ENCODE peak calls at places on chromosomes 6 and 20, in six cellular contexts. Y is adrenal gland, S is vagina, G is transverse colon, P is pancreas, B is IMR-90. Z is an unnamed sample. For H3K4me1, the result is how much of the 10 kb centered on the place peaks cover.

GRCh38 chr20:62027698-62028321 is 37.9 kb downstream of the TAF4 start:
- DNase-seq in S (no peak), B (no peak), G (no peak), P (no peak), Y (no peak), Z (no peak)

GRCh38 chr6:128327890-128328289 is 192.5 kb downstream of the PTPRK start:
- DNase-seq in P (peak), S (no peak), Y (no peak), B (peak), G (peak), Z (no peak)

GRCh38 chr6:132964101-132964867 is 149.9 kb downstream of the RPS12 start:
- DNase-seq in G (no peak), Y (no peak), P (peak), S (no peak), B (peak), Z (no peak)

GRCh38 chr6:119874381-119874780 is 524.8 kb upstream of the MAN1A1 start:
- DNase-seq in B (no peak), S (no peak), Y (no peak), G (no peak), P (no peak), Z (no peak)

GRCh38 chr20:517221-517620 is 26.4 kb downstream of the CSNK2A1 start:
- DNase-seq in G (no peak), P (no peak), B (no peak), Y (no peak), S (no peak), Z (no peak)

GRCh38 chr20:37757550-37757949 is 63.7 kb downstream of the CTNNBL1 start:
- DNase-seq in B (no peak), Y (no peak), G (no peak), S (no peak), P (no peak), Z (no peak)

GRCh38 chr6:43070028-43070632 is 6.0 kb upstream of the PTK7 start:
- DNase-seq in B (peak), Y (no peak), P (no peak), S (no peak), G (no peak), Z (no peak)

GRCh38 chr6:82381278-82381677 is 17.7 kb downstream of the TPBG start:
- DNase-seq in B (no peak), P (no peak), S (no peak), G (no peak), Y (no peak), Z (no peak)

GRCh38 chr20:2124632-2125131 is 23.1 kb downstream of the STK35 start:
- DNase-seq in G (no peak), B (no peak), Y (peak), S (no peak), P (no peak), Z (no peak)

GRCh38 chr6:88573561-88573960 is 389.9 kb downstream of the RNGTT start:
- DNase-seq in B (no peak), S (no peak), G (no peak), P (no peak), Y (no peak), Z (no peak)

GRCh38 chr6:42710316-42710715 is 12.1 kb downstream of the PRPH2 start:
- DNase-seq in S (no peak), G (no peak), B (peak), P (no peak), Y (no peak), Z (no peak)

GRCh38 chr6:89449182-89449581 is 16.2 kb downstream of the ANKRD6 start:
- DNase-seq in P (no peak), S (no peak), Y (no peak), B (no peak), G (no peak), Z (no peak)

GRCh38 chr6:6631526-6632276 is 43.2 kb downstream of the LY86 start:
- DNase-seq in B (no peak), P (no peak), Y (no peak), G (no peak), S (no peak), Z (no peak)

GRCh38 chr20:63224272-63225081 is 8.5 kb upstream of the YTHDF1 start:
- DNase-seq in B (peak), Y (peak), S (no peak), G (peak), P (peak), Z (no peak)

GRCh38 chr6:16676376-16676775 is 84.9 kb downstream of the ATXN1 start:
- DNase-seq in G (no peak), S (no peak), B (no peak), P (no peak), Y (no peak), Z (no peak)
- H3K4me1 ChIP-seq in G (under half), S (half or more), B (under half), P (under half), Y (under half), Z (under half)

GRCh38 chr20:58997141-58997770 is 9.8 kb downstream of the CTSZ start:
- DNase-seq in Y (no peak), P (no peak), B (no peak), G (no peak), S (no peak), Z (no peak)

GRCh38 chr20:58994390-58995159 is 12.5 kb downstream of the CTSZ start:
- DNase-seq in Y (no peak), G (no peak), S (no peak), B (no peak), P (no peak), Z (no peak)

GRCh38 chr20:58993332-58994248 is 12.5 kb downstream of the NELFCD start:
- DNase-seq in P (peak), B (no peak), Y (peak), G (no peak), S (no peak), Z (no peak)

GRCh38 chr20:58996226-58996611 is 10.8 kb downstream of the CTSZ start:
- DNase-seq in Y (no peak), G (no peak), B (no peak), P (no peak), S (no peak), Z (no peak)

GRCh38 chr20:58995461-58996225 is 11.4 kb downstream of the CTSZ start:
- DNase-seq in S (no peak), B (no peak), Y (no peak), P (no peak), G (no peak), Z (no peak)
- TF ChIP-seq CTCF in S (no peak), B (no peak), Y (no peak), P (no peak), G (no peak), Z (no peak)

GRCh38 chr20:46694484-46694883 is 5.2 kb upstream of the TP53RK start:
- DNase-seq in Y (no peak), P (no peak), G (no peak), B (peak), S (no peak), Z (no peak)

GRCh38 chr20:46698788-46699187 is 9.5 kb upstream of the TP53RK start:
- DNase-seq in G (no peak), P (no peak), S (no peak), Y (no peak), B (no peak), Z (no peak)

GRCh38 chr20:46699651-46700359 is 9.6 kb upstream of the SLC2A10 start:
- DNase-seq in B (peak), P (no peak), S (no peak), G (no peak), Y (no peak), Z (no peak)

GRCh38 chr20:46695888-46696287 is 6.6 kb upstream of the TP53RK start:
- DNase-seq in B (peak), G (no peak), Y (no peak), S (no peak), P (no peak), Z (no peak)

DNA sequence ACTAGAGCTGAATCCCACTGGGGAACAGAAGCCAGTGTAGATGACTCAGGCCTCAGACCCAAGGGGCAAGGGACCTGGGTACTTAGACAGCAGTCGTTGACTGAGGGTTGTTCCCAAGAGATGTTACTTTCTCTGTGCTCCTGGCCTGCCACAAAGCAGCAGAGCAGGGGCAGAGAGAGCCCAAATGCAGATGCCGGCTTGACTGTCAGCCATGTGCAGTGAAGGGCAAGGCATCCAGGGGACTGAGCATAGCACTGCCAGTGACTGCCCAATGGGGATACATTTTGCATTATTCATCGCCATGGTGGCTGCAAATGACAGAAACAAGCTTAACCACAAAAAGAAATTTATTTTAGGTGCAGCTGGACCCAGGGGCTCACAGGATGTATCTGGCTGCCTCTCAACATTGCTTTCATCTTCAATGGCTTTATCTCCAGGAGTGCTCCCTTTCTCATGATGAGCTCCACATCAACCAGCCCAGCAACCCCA is 7.6 kb upstream of the TP53RK start:
- DNase-seq in B (no peak), G (no peak), P (no peak), S (no peak), Y (no peak), Z (no peak)
- H3K4me3 ChIP-seq in B (no peak), G (no peak), P (no peak), S (no peak), Y (no peak), Z (no peak)

GRCh38 chr6:44167567-44167966 is 8.9 kb downstream of the CAPN11 start:
- DNase-seq in P (no peak), S (no peak), G (no peak), Y (no peak), B (no peak), Z (no peak)
- H3K4me1 ChIP-seq in P (under half), S (under half), G (under half), Y (under half), B (under half), Z (under half)

GRCh38 chr20:21262812-21263211 is 40.3 kb upstream of the XRN2 start:
- DNase-seq in P (no peak), G (no peak), S (no peak), Y (peak), B (no peak), Z (no peak)
- TF ChIP-seq CTCF in P (no peak), G (no peak), S (no peak), Y (no peak), B (no peak), Z (no peak)

DNA sequence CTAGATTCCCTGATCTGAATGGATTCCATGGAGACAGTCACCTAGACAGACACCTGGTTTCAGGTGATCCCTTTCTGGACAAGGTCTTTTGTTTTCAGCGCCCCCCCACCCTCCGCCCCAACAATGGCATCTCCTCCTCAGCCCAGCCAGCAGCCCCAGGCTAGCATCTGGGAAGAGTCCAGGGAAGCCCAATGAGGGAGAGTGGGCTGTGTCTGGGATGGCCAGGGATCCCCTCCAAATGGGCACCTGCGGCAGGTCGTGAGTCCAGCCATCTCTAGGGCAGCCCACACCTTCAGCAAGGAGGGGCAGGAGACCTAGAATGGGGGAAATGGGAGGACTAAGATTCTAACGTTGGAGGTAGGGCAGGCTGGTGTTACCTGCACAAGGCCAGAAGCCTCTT is 1.2 kb upstream of the SLC24A3 start:
- DNase-seq in Y (no peak), S (no peak), P (no peak), G (no peak), B (no peak), Z (no peak)
- H3K4me3 ChIP-seq in Y (no peak), S (peak), P (no peak), G (peak), B (no peak), Z (no peak)

DNA sequence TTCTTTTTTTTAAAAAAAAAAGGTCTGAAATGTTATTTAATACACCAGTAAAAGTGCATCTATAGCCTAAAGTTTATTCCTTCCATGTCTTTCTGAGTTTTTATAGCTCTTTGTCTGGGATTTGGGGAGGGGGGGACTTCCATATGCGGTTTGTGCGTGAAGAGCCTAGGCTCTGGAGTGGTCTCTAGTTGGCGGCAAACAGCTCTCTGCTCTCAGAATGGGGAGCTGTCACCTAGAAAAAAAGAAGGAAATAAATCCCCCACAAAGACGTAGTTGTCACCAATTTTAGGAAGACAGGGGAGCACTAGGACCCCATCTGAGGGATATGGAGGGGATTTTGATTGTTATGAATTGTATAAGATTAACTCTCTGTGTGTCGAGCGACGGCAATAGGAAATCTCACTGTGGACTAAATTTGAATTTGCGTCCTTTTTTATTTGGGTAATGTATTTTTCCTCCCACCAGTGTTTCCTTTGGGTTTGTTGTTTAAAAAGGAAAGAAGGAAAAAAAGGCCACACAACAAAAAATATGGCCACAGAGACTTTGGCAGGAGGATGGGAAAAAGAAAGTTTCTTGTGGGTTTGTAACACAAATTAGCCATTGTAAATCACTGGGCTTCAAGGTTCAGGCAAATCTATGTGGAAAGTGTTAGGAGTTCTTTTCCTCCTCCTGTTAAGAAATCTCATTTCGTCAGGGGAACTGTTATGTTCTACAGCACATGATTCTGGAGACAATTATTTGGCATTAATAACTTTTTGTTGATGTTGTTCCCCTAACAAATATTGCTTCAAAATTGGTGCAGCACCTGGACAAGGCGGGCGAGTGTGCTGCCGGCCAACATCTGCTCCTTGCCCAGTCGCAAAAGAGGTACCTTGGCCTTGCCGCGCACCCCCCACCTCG is 7.5 kb downstream of the POU3F2 start:
- DNase-seq in S (no peak), Y (no peak), B (no peak), G (no peak), P (no peak), Z (no peak)
- H3K4me1 ChIP-seq in S (under half), Y (under half), B (under half), G (under half), P (under half), Z (under half)

DNA sequence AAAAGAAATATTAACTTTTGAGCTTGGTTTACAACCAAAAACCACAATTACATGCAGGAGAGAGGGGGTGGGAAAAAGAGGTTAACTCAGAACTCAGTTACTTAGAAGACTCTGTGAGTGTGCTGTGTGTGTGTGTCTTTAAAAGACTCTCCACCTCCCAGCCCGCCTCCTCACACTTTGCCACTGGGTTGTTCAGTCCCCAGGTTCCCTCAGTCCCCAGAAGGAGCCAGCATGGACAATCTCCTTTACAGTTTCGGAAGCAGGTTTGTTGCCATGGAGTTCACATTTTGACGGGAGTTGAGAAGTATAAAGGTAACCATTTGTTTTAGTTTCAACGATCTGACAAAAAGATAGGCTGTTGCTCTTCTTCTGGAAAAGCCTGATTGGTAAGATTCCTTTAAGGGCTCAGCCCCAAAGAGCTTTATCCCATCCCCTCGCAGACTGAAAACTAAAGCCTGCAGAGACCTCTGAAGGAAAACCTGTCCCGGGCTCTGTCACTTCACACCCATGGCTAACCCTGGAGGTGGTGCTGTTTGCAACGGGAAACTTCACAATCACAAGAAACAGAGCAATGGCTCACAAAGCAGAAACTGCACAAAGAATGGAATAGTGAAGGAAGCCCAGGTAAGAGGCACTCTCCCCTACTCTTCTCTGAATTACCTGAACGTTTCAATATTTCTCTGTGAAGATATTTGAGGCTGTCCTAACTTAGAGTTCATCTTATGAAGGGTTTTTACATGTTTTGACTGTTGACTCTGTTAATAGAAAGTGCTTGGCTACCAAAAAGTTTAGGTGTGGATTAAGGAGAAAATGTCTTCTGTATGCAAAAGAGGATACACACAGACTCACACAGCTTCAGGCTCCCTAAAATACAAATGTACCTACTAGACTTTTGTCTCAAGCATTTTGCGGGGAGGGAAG is at the start of gene SPTLC3:
- DNase-seq in G (peak), S (no peak), Y (peak), P (peak), B (peak), Z (peak)
- TF ChIP-seq CTCF in G (no peak), S (no peak), Y (no peak), P (no peak), B (no peak), Z (no peak)

DNA sequence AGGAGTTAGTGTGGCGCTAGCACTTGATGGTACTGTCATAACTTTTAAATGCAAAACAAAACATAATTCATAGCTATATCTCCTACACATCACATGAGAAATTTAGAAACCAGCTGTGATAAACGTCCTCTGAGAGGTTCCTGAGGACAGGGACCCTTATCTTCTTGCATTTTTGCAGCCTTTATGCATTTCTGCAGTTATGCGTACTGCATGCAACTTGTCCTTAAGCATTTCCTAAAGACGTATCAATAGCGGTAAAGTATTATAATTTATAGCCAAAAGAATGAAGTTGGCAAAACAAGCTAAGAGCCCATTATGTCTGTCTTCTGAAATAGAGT is 1.7 kb downstream of the NAPB start:
- DNase-seq in P (no peak), G (no peak), B (no peak), Y (no peak), S (no peak), Z (no peak)
- H3K4me3 ChIP-seq in P (no peak), G (peak), B (peak), Y (peak), S (peak), Z (no peak)

DNA sequence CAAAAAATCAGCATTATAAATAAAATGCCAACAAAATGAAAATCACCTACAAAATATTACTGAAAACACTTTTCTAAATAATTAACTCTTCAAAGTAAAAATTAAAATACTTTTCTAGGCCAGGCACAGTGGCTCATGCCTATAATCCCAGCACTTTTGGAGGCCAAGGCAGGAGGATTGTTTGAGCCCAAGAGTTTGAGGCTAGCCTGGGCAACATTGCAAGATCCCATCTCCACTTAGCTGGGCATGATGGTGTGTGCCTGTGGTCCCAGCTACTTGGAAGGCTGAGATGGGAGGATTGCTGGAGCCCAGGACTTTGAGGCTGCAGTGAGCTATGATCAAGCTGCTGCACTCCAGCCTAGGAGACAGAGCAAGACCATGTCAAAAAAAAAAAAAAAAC is 6.4 kb downstream of the SERPINB9 start:
- DNase-seq in Y (peak), B (no peak), P (no peak), G (no peak), S (no peak), Z (no peak)
- H3K4me1 ChIP-seq in Y (under half), B (under half), P (under half), G (under half), S (under half), Z (under half)